ENCODE peak calls at places on chromosomes 1 and 21, in seven cellular contexts. E is GM10248, A is body of pancreas, D is heart right ventricle, O is NB4, T is psoas muscle, H is cardiac fibroblast. I is an unnamed sample.
A peak's percentile ranks its signal among the peaks of the same experiment; 100 is the strongest.

GRCh38 chr1:224759570-224760562 is 143.7 kb downstream of the CNIH3 start:
- DNase-seq in A (no peak), O (no peak), H (no peak), T (no peak), E (no peak), D (no peak), I (no peak)

GRCh38 chr1:66919063-66919462 is 5.6 kb downstream of the DNAI4 start:
- DNase-seq in H (no peak), D (no peak), E (no peak), A (no peak), O (no peak), T (no peak), I (no peak)

GRCh38 chr1:103156966-103157365 is 48.6 kb upstream of the COL11A1 start:
- DNase-seq in D (no peak), T (no peak), E (no peak), A (no peak), H (peak; percentile 6), O (no peak), I (no peak)

GRCh38 chr1:171550055-171550454 is 64.7 kb downstream of the PRRC2C start:
- DNase-seq in D (no peak), E (no peak), H (no peak), A (no peak), T (no peak), O (no peak), I (no peak)

GRCh38 chr1:208917719-208918118 is 665.8 kb upstream of the CAMK1G start:
- DNase-seq in D (no peak), E (no peak), H (no peak), O (no peak), T (no peak), A (no peak), I (no peak)

GRCh38 chr21:45562965-45563364 is 20.7 kb upstream of the SLC19A1 start:
- DNase-seq in H (no peak), A (no peak), O (no peak), T (no peak), D (no peak), E (no peak), I (no peak)

GRCh38 chr1:212089560-212090163 is 54.1 kb downstream of the DTL start:
- DNase-seq in D (no peak), O (peak; percentile 22), H (no peak), A (no peak), T (no peak), E (no peak), I (peak; percentile 22)

GRCh38 chr1:168199056-168199455 is 20.3 kb downstream of the TIPRL start:
- DNase-seq in A (no peak), H (peak; percentile 25), D (no peak), E (no peak), T (no peak), O (no peak), I (no peak)

GRCh38 chr1:18489417-18490143 is 8.8 kb downstream of the KLHDC7A start:
- DNase-seq in O (no peak), H (no peak), T (no peak), D (no peak), A (no peak), E (no peak), I (no peak)

GRCh38 chr21:46372014-46372485 is 48.1 kb downstream of the PCNT start:
- DNase-seq in D (no peak), O (no peak), T (no peak), H (no peak), E (no peak), A (no peak), I (no peak)

GRCh38 chr21:44448651-44449131 is 6.6 kb upstream of the LRRC3 start:
- DNase-seq in E (no peak), H (no peak), D (no peak), T (no peak), A (no peak), O (no peak), I (no peak)

GRCh38 chr1:165144757-165145397 is 211.6 kb downstream of the LMX1A start:
- DNase-seq in D (peak; percentile 36), A (peak; percentile 53), E (peak; percentile 33), H (peak; percentile 62), O (peak; percentile 50), T (peak; percentile 53), I (peak; percentile 14)

GRCh38 chr1:64186138-64186897 is 17.1 kb upstream of the UBE2U start:
- DNase-seq in O (no peak), A (peak; percentile 97), E (no peak), D (peak; percentile 70), H (no peak), T (no peak), I (no peak)

GRCh38 chr1:19074902-19075721 is 118.6 kb upstream of the IFFO2 start:
- DNase-seq in H (no peak), O (no peak), T (peak; percentile 77), A (peak; percentile 73), E (no peak), D (no peak), I (no peak)

DNA sequence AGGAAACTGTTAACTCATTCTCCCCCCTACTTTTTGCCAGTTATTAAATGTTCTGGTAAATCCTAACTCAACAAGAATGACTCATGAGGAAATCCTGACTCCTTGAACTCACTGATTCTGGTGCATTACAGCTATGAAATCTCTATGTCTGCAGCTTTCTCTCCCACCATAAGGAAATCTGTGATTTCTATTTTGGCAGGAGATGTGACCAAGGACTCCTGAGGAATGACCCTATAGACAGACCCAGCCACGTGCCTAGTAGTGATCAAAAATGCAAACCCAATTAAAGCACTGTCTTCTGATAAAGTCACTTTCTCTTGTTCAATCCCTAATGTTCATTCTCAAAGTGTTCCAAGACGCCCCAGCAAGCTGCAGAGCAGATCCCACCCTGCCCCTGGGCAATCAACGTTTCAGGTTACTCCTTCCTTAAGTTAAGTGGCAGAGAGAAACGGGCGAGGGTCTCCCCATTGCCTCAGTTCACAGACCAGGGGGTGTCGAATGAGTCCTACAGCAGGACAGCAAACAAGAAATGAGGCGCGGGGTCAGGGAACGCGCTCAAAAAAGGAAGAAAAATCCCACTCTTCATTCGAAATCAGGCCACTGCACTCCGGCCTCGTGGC is 761 bp upstream of the RGS2 start:
- DNase-seq in O (peak; percentile 10), A (no peak), H (peak; percentile 73), E (no peak), T (no peak), D (no peak), I (no peak)
- TF ChIP-seq CTCF in O (no peak), A (no peak), H (no peak), E (no peak), T (no peak), D (no peak), I (no peak)

GRCh38 chr21:38716942-38717341 is 88.8 kb upstream of the ETS2 start:
- DNase-seq in E (no peak), D (no peak), O (no peak), H (no peak), A (no peak), T (no peak), I (no peak)

GRCh38 chr21:38716088-38716487 is 89.6 kb upstream of the ETS2 start:
- DNase-seq in E (no peak), H (no peak), D (no peak), T (no peak), O (no peak), A (no peak), I (no peak)

GRCh38 chr21:38714998-38715397 is 90.7 kb upstream of the ETS2 start:
- DNase-seq in E (no peak), D (no peak), H (no peak), T (no peak), O (no peak), A (no peak), I (no peak)

DNA sequence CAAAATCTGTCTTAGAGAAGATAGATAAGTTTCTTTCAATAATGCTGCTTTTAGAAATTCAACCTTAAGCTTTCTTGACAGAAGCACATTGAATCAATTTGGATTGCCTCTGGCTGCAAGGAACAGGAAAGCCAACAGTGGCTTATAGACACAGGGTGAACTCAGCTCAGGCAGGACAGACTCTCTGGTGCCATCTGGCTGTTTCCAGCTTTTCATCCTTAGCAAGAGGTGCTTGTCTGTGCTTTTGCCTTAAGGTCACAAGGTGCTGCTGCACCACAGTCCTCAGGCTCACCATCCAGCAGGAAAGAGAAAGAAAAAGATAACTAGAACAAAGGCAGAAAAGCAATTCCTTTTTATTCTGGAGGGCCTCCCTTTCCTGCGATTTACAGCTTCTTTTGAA is 93.7 kb upstream of the ETS2 start:
- DNase-seq in T (no peak), O (peak; percentile 51), H (peak; percentile 62), A (no peak), D (peak; percentile 19), E (no peak), I (peak; percentile 41)
- TF ChIP-seq CTCF in T (peak; percentile 33), O (peak; percentile 26), H (peak; percentile 63), A (no peak), D (peak; percentile 42), E (peak; percentile 26), I (peak; percentile 81)

GRCh38 chr1:115536279-115536816 is 105.4 kb upstream of the VANGL1 start:
- DNase-seq in H (no peak), D (no peak), E (no peak), A (no peak), O (no peak), T (no peak), I (no peak)

GRCh38 chr1:115530407-115530806 is 111.4 kb upstream of the VANGL1 start:
- DNase-seq in D (no peak), T (no peak), A (no peak), O (no peak), H (peak; percentile 72), E (no peak), I (peak; percentile 17)

GRCh38 chr1:115531806-115532359 is 109.9 kb upstream of the VANGL1 start:
- DNase-seq in E (no peak), A (no peak), D (no peak), H (no peak), T (no peak), O (no peak), I (no peak)

GRCh38 chr1:115537415-115537814 is 104.4 kb upstream of the VANGL1 start:
- DNase-seq in H (no peak), E (no peak), D (no peak), T (no peak), O (no peak), A (no peak), I (no peak)

GRCh38 chr1:115534106-115534505 is 107.7 kb upstream of the VANGL1 start:
- DNase-seq in O (no peak), T (no peak), A (no peak), H (no peak), E (no peak), D (no peak), I (no peak)
- TF ChIP-seq CTCF in O (no peak), T (no peak), A (no peak), H (no peak), E (no peak), D (no peak), I (no peak)

DNA sequence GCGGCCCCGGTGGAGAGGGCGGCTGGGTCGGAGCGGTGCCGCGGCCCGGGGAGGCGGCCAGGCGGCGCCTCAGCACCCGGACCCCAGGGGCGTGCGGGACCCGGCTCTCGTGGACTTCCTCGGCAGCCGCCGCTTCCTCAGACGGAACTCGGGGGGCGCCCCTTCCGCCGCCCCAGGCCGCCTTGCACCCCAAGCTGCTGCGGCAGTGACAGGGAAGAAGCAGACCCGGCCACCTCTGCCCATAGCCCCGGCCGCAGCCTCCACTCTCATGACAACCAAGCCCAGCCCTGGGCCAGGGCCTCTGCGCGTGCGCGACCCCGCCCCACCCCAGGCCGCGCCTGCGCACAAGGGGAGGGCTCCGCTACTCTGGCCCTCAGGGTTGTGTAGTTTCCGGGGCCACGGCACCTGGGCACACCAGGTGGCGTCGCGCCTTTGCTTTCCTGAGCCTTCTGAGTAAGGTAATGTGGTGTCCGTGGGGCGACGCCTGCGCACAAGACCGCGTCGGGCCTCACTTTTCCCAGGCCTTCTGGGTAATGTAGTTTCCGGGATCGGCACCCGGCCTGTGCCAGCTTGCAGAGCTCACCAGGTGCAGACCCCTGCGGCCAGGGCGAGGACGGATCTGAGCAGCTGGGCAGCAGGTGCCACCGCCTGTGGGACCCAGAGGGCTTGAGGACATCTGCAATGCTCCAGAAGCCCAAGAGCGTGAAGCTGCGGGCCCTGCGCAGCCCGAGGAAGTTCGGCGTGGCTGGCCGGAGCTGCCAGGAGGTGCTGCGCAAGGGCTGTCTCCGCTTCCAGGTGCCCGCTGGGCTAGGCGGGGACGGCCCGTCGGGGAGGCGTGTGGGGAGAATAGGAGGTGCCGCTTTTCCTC is at the start of the genes CEP104 and DFFB:
- DNase-seq in T (peak; percentile 96), A (peak; percentile 99), D (peak; percentile 83), E (peak; percentile 100), O (peak; percentile 89), H (peak; percentile 84), I (peak; percentile 97)
- TF ChIP-seq CTCF in T (peak; percentile 15), A (peak; percentile 22), D (no peak), E (peak; percentile 67), O (no peak), H (no peak), I (peak; percentile 65)

I was measured in LNCaP clone FGC.